ENCODE peak calls at places on chromosomes 6 and 20, in seven cellular contexts. S is ovary, N is esophagus squamous epithelium, Q is esophagus muscularis mucosa, G is PC-9, Z is GM23248, L is tibial artery. O is an unnamed sample. For H3K9me3, the result is how much of the 10 kb centered on the place peaks cover.

GRCh38 chr6:155121699-155122098 is 126.6 kb downstream of the TIAM2 start:
- DNase-seq in L (no peak), N (no peak), S (no peak), Q (no peak), G (no peak), Z (peak), O (no peak)

GRCh38 chr20:52025938-52026337 is 165.6 kb downstream of the ZFP64 start:
- DNase-seq in N (no peak), Z (no peak), G (no peak), S (no peak), Q (no peak), L (no peak), O (no peak)

GRCh38 chr20:57370316-57370715 is 19.3 kb downstream of the RAE1 start:
- DNase-seq in Z (no peak), L (no peak), N (no peak), Q (no peak), S (no peak), G (no peak), O (no peak)

GRCh38 chr6:24431045-24431451 is 28.3 kb downstream of the MRS2 start:
- DNase-seq in Q (no peak), N (no peak), G (peak), Z (peak), L (no peak), S (no peak), O (no peak)

GRCh38 chr6:100230115-100230975 is 234.4 kb downstream of the SIM1 start:
- DNase-seq in Z (no peak), N (no peak), Q (no peak), L (no peak), G (no peak), S (no peak), O (no peak)

GRCh38 chr6:10248378-10248843 is 166.5 kb downstream of the TFAP2A start:
- DNase-seq in L (no peak), N (no peak), Z (peak), G (peak), Q (no peak), S (no peak), O (no peak)

GRCh38 chr20:48603819-48604405 is 223.9 kb downstream of the PREX1 start:
- DNase-seq in N (no peak), Q (no peak), S (no peak), G (no peak), Z (no peak), L (no peak), O (no peak)

GRCh38 chr6:20830576-20830975 is 296.3 kb downstream of the CDKAL1 start:
- DNase-seq in G (no peak), S (no peak), Z (no peak), L (no peak), Q (no peak), N (no peak), O (no peak)

GRCh38 chr6:30720738-30721197 is 616 bp downstream of the TUBB start:
- DNase-seq in N (peak), Z (peak), S (peak), Q (no peak), G (peak), L (peak), O (peak)

GRCh38 chr6:111709615-111710398 is 104.1 kb upstream of the TRAF3IP2 start:
- DNase-seq in S (peak), Z (peak), N (no peak), Q (no peak), G (peak), L (peak), O (peak)

GRCh38 chr6:149840345-149841075 is 23.6 kb downstream of the LRP11 start:
- DNase-seq in G (peak), Z (peak), N (no peak), L (peak), Q (no peak), S (peak), O (no peak)

GRCh38 chr6:12115492-12115891 is 103.4 kb downstream of the HIVEP1 start:
- DNase-seq in Q (no peak), L (no peak), N (no peak), Z (no peak), S (no peak), G (no peak), O (no peak)

GRCh38 chr6:112906737-112907136 is 559.6 kb downstream of the RFPL4B start:
- DNase-seq in G (no peak), S (no peak), N (no peak), Z (peak), Q (no peak), L (no peak), O (no peak)

GRCh38 chr6:16947461-16948159 is 154.2 kb upstream of the STMND1 start:
- DNase-seq in L (peak), Z (peak), G (peak), Q (no peak), S (no peak), N (no peak), O (no peak)

GRCh38 chr20:17562804-17563305 is 7.0 kb upstream of the DSTN start:
- DNase-seq in Q (no peak), G (peak), Z (peak), S (no peak), N (no peak), L (no peak), O (no peak)

GRCh38 chr6:124962617-124963415 is 579 bp downstream of the RNF217 start:
- DNase-seq in S (peak), G (peak), L (peak), Z (peak), N (no peak), Q (no peak), O (no peak)

GRCh38 chr20:18986146-18986830 is 172.7 kb downstream of the SCP2D1 start:
- DNase-seq in Z (peak), S (peak), Q (no peak), L (no peak), N (no peak), G (no peak), O (no peak)
- H3K9me3 ChIP-seq in Z (under half), S (under half), Q (under half), L (under half), N (under half), G (under half), O (under half)

GRCh38 chr20:23225407-23226060 is 125.1 kb upstream of the NXT1 start:
- DNase-seq in S (no peak), G (peak), Z (peak), Q (peak), L (peak), N (no peak), O (no peak)

GRCh38 chr20:23224806-23225205 is 125.8 kb upstream of the NXT1 start:
- DNase-seq in N (no peak), S (no peak), L (no peak), Q (peak), G (no peak), Z (no peak), O (no peak)

GRCh38 chr20:23223908-23224307 is 126.7 kb upstream of the NXT1 start:
- DNase-seq in Q (peak), G (no peak), Z (no peak), N (no peak), L (no peak), S (no peak), O (no peak)

GRCh38 chr20:23226612-23227265 is 123.9 kb upstream of the NXT1 start:
- DNase-seq in N (no peak), Q (peak), Z (no peak), G (no peak), S (no peak), L (no peak), O (no peak)

GRCh38 chr20:23222531-23223200 is 127.9 kb upstream of the NXT1 start:
- DNase-seq in Z (peak), L (no peak), Q (peak), G (no peak), N (no peak), S (no peak), O (no peak)
- H3K9me3 ChIP-seq in Z (under half), L (under half), Q (under half), G (under half), N (under half), S (under half), O (under half)

GRCh38 chr6:167709196-167709595 is 117.5 kb upstream of the AFDN start:
- DNase-seq in N (no peak), S (no peak), Z (no peak), L (no peak), Q (no peak), G (no peak), O (no peak)
- H3K9me3 ChIP-seq in N (under half), S (under half), Z (under half), L (under half), Q (under half), G (under half), O (under half)

GRCh38 chr6:82487895-82488294 is 124.3 kb downstream of the TPBG start:
- DNase-seq in G (no peak), Q (no peak), N (no peak), L (no peak), S (no peak), Z (no peak), O (no peak)

GRCh38 chr6:82492134-82492533 is 128.5 kb downstream of the TPBG start:
- DNase-seq in Z (no peak), N (no peak), Q (no peak), G (no peak), S (no peak), L (no peak), O (no peak)

GRCh38 chr6:82484737-82485650 is 121.4 kb downstream of the TPBG start:
- DNase-seq in G (no peak), L (no peak), S (no peak), Q (no peak), N (no peak), Z (no peak), O (no peak)

GRCh38 chr6:82484001-82484400 is 120.4 kb downstream of the TPBG start:
- DNase-seq in N (no peak), G (no peak), L (no peak), Z (no peak), S (no peak), Q (no peak), O (no peak)

GRCh38 chr6:82488403-82488802 is 124.8 kb downstream of the TPBG start:
- DNase-seq in Q (no peak), L (no peak), Z (no peak), N (no peak), S (no peak), G (no peak), O (no peak)
- H3K9me3 ChIP-seq in Q (under half), L (under half), Z (under half), N (under half), S (under half), G (under half), O (under half)

DNA sequence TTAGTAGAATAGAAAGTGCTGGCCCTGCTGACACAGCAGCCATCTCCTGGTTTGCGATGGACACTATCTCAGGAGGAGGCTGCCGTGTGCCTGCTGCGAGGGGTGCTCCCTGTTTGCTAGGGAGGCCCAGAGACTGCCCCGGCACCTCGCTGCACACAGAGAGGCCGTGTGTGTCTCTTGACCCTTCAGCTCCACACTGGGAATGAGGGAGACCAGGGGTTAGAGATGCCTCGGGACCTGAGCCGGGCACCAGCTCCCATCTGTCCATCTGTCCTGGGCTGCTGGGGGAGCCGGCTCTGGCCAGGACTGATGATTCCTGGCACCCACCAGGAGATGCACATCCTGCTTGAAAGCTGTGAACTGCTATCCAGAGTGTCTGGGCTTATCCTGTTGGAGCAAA is 18.2 kb downstream of the PHACTR3 start:
- DNase-seq in L (no peak), Z (no peak), Q (no peak), N (no peak), S (no peak), G (no peak), O (no peak)
- H3K9me3 ChIP-seq in L (under half), Z (under half), Q (under half), N (under half), S (under half), G (under half), O (under half)

GRCh38 chr6:19515939-19516338 is 321.2 kb upstream of the ID4 start:
- DNase-seq in S (no peak), L (no peak), G (no peak), Q (no peak), N (no peak), Z (no peak), O (no peak)
- H3K9me3 ChIP-seq in S (under half), L (under half), G (under half), Q (under half), N (under half), Z (under half), O (under half)

GRCh38 chr20:19838495-19838894 is 80.4 kb downstream of the RIN2 start:
- DNase-seq in G (no peak), S (no peak), Q (no peak), L (no peak), N (no peak), Z (no peak), O (no peak)
- H3K9me3 ChIP-seq in G (under half), S (under half), Q (under half), L (under half), N (under half), Z (under half), O (under half)

GRCh38 chr6:160583805-160584204 is 80.3 kb downstream of the LPA start:
- DNase-seq in G (no peak), N (no peak), L (no peak), Q (no peak), Z (peak), S (no peak), O (no peak)

DNA sequence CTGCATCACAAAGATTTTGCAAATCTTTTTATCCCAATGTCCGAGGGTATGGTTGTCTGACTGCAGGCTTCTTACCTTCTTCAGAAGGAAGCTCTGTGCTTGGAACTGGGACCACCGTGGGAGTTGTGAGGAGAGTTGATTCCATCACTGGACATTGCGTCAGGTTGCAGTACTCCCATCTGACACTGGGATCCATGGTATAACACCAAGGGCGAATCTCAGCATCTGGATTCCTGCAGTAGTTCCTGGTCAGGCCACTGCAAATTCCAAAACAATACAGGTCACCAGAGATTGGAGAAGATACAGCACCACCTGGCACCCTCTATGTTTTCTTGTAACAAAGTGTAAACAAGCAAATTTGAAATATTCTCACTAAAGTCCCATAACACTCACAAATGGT is 77.7 kb downstream of the LPA start:
- DNase-seq in Q (no peak), S (no peak), N (no peak), L (no peak), Z (no peak), G (no peak), O (no peak)
- H3K9me3 ChIP-seq in Q (under half), S (under half), N (under half), L (under half), Z (under half), G (under half), O (under half)

GRCh38 chr20:23358923-23359572 is 2.9 kb upstream of the GZF1 start:
- DNase-seq in G (no peak), S (no peak), Q (no peak), L (no peak), Z (no peak), N (no peak), O (no peak)

GRCh38 chr20:23361108-23361650 is 803 bp upstream of the GZF1 start:
- DNase-seq in S (no peak), Q (no peak), G (no peak), L (no peak), Z (peak), N (no peak), O (no peak)

GRCh38 chr20:23357767-23358562 is 4.0 kb upstream of the GZF1 start:
- DNase-seq in Q (peak), S (peak), L (peak), Z (peak), N (peak), G (peak), O (peak)

GRCh38 chr20:23358563-23358906 is 3.4 kb upstream of the GZF1 start:
- DNase-seq in Q (no peak), S (no peak), Z (no peak), G (no peak), N (no peak), L (no peak), O (no peak)

GRCh38 chr20:23356203-23356602 is 5.6 kb downstream of the NXT1 start:
- DNase-seq in N (no peak), Z (no peak), S (no peak), L (no peak), Q (no peak), G (no peak), O (no peak)
- H3K9me3 ChIP-seq in N (under half), Z (under half), S (under half), L (under half), Q (under half), G (under half), O (under half)

O was measured in T-helper 17 cell.